ENCODE peak calls at places on chromosomes 1 and 21, in eight cellular contexts. G is GM04504; I is KBM-7; W is activated T-cell treated with anti-CD3 and anti-CD28 coated beads for 1 hour; T is NCI-H1105; Z is effector memory CD8-positive, alpha-beta T cell; F is HT-29; K is astrocyte of the cerebellum. Y is an unnamed sample.

GRCh38 chr1:176384841-176385240 is 78.1 kb upstream of the PAPPA2 start:
- DNase-seq in G (no peak), I (no peak), W (no peak), T (no peak), Z (no peak), F (no peak), K (no peak), Y (no peak)

GRCh38 chr1:205992218-205992882 is 10.8 kb downstream of the RAB7B start:
- DNase-seq in G (no peak), I (no peak), W (no peak), T (no peak), Z (no peak), F (no peak), K (no peak), Y (no peak)

GRCh38 chr1:111203681-111204210 is 3.3 kb upstream of the DENND2D start:
- DNase-seq in G (no peak), I (peak; percentile 89), W (peak; percentile 78), T (peak; percentile 61), Z (peak; percentile 78), F (peak; percentile 89), K (no peak), Y (peak; percentile 98)

GRCh38 chr21:45279446-45280177 is 8.1 kb downstream of the POFUT2 start:
- DNase-seq in G (no peak), I (no peak), W (no peak), T (no peak), Z (no peak), F (no peak), K (no peak), Y (no peak)

GRCh38 chr1:154334647-154335350 is 9.5 kb downstream of the ATP8B2 start:
- DNase-seq in G (peak; percentile 63), I (peak; percentile 81), W (peak; percentile 96), T (peak; percentile 76), Z (peak; percentile 88), F (peak; percentile 94), K (peak; percentile 74), Y (peak; percentile 86)

GRCh38 chr1:64754166-64754565 is 9.3 kb downstream of the RAVER2 start:
- DNase-seq in G (no peak), I (no peak), W (no peak), T (no peak), Z (no peak), F (peak; percentile 45), K (no peak), Y (no peak)

GRCh38 chr1:147527941-147528936 is 13.1 kb upstream of the BCL9 start:
- DNase-seq in G (no peak), I (no peak), W (no peak), T (no peak), Z (no peak), F (no peak), K (no peak), Y (no peak)

GRCh38 chr1:228154021-228154684 is 4.4 kb downstream of the GJC2 start:
- DNase-seq in G (no peak), I (no peak), W (no peak), T (no peak), Z (no peak), F (no peak), K (no peak), Y (no peak)

GRCh38 chr21:34919406-34919805 is 129.7 kb downstream of the RUNX1 start:
- DNase-seq in G (no peak), I (no peak), W (no peak), T (no peak), Z (no peak), F (no peak), K (no peak), Y (no peak)

GRCh38 chr21:42193131-42193671 is 25.7 kb upstream of the ABCG1 start:
- DNase-seq in G (no peak), I (no peak), W (peak; percentile 35), T (no peak), Z (peak; percentile 63), F (no peak), K (no peak), Y (peak; percentile 57)

GRCh38 chr1:6385673-6386191 is 7.8 kb downstream of the ACOT7 start:
- DNase-seq in G (peak; percentile 20), I (no peak), W (no peak), T (peak; percentile 79), Z (no peak), F (peak; percentile 71), K (peak; percentile 39), Y (no peak)

GRCh38 chr1:47399841-47400144 is 16.3 kb upstream of the FOXE3 start:
- DNase-seq in G (no peak), I (no peak), W (no peak), T (no peak), Z (no peak), F (no peak), K (no peak), Y (no peak)

GRCh38 chr1:28517649-28517999 is 11.8 kb downstream of the RCC1 start:
- DNase-seq in G (no peak), I (no peak), W (no peak), T (no peak), Z (no peak), F (no peak), K (no peak), Y (no peak)

Y was measured in NB4.